ENCODE peak calls at places on chromosomes 3 and 15, in nine cellular contexts. A, E, W, J, U, F, V, P and R are unnamed samples. For H3K9me3, the result is how much of the 10 kb centered on the place peaks cover.

GRCh38 chr3:119469378-119470189 is 821 bp downstream of the POGLUT1 start:
- DNase-seq in A (no peak), E (no peak), W (peak), J (no peak), U (no peak), F (no peak), V (no peak), P (no peak), R (no peak)

GRCh38 chr3:162525791-162526190 is 1029.2 kb downstream of the OTOL1 start:
- DNase-seq in A (no peak), E (no peak), W (no peak), J (no peak), U (no peak), F (no peak), V (no peak), P (no peak), R (no peak)

GRCh38 chr3:191143224-191143623 is 55.8 kb upstream of the OSTN start:
- DNase-seq in A (no peak), E (no peak), W (no peak), J (no peak), U (no peak), F (no peak), V (no peak), P (no peak), R (no peak)

GRCh38 chr3:15476378-15476777 is 45.1 kb downstream of the COLQ start:
- DNase-seq in A (no peak), E (no peak), W (no peak), J (no peak), U (no peak), F (no peak), V (no peak), P (no peak), R (no peak)

GRCh38 chr15:77179541-77179998 is 108.7 kb upstream of the TSPAN3 start:
- DNase-seq in A (no peak), E (no peak), W (no peak), J (no peak), U (no peak), F (no peak), V (no peak), P (no peak), R (no peak)

GRCh38 chr15:90201150-90201943 is at the start of gene SEMA4B:
- DNase-seq in A (peak), E (no peak), W (peak), J (peak), U (peak), F (peak), V (peak), P (peak), R (peak)

GRCh38 chr3:50390523-50391177 is 31.3 kb upstream of the TMEM115 start:
- DNase-seq in A (no peak), E (no peak), W (peak), J (peak), U (no peak), F (no peak), V (peak), P (no peak), R (no peak)

GRCh38 chr3:145197051-145197562 is 963.9 kb downstream of the PLOD2 start:
- DNase-seq in A (no peak), E (no peak), W (no peak), J (no peak), U (no peak), F (no peak), V (no peak), P (no peak), R (no peak)

GRCh38 chr3:38543602-38544001 is 47.5 kb downstream of the EXOG start:
- DNase-seq in A (no peak), E (no peak), W (no peak), J (no peak), U (no peak), F (no peak), V (no peak), P (no peak), R (no peak)

GRCh38 chr3:115834068-115834467 is 210.8 kb downstream of the GAP43 start:
- DNase-seq in A (no peak), E (peak), W (no peak), J (no peak), U (no peak), F (no peak), V (no peak), P (no peak), R (no peak)

GRCh38 chr15:68230157-68231100 is 901 bp upstream of the CLN6 start:
- DNase-seq in A (no peak), E (no peak), W (no peak), J (no peak), U (no peak), F (peak), V (no peak), P (no peak), R (no peak)

GRCh38 chr15:86877171-86877631 is 797.5 kb downstream of the AGBL1 start:
- DNase-seq in A (no peak), E (no peak), W (no peak), J (no peak), U (no peak), F (no peak), V (peak), P (no peak), R (no peak)

GRCh38 chr3:158801200-158801599 is 654 bp upstream of the MFSD1 start:
- DNase-seq in A (no peak), E (no peak), W (no peak), J (no peak), U (no peak), F (no peak), V (no peak), P (no peak), R (no peak)

GRCh38 chr15:78927077-78927790 is 17.6 kb downstream of the CTSH start:
- DNase-seq in A (no peak), E (no peak), W (no peak), J (peak), U (no peak), F (no peak), V (no peak), P (no peak), R (no peak)

GRCh38 chr3:73226026-73226425 is 164.6 kb downstream of the EBLN2 start:
- DNase-seq in A (no peak), E (no peak), W (no peak), J (no peak), U (no peak), F (no peak), V (no peak), P (no peak), R (no peak)

GRCh38 chr3:38479431-38480092 is 16.6 kb upstream of the EXOG start:
- DNase-seq in A (peak), E (peak), W (peak), J (no peak), U (peak), F (no peak), V (peak), P (peak), R (peak)

GRCh38 chr3:145557405-145557804 is 603.6 kb downstream of the PLOD2 start:
- DNase-seq in A (peak), E (no peak), W (no peak), J (no peak), U (no peak), F (no peak), V (no peak), P (no peak), R (no peak)

GRCh38 chr3:168002786-168003368 is 92.8 kb downstream of the GOLIM4 start:
- DNase-seq in A (no peak), E (no peak), W (peak), J (no peak), U (no peak), F (no peak), V (no peak), P (no peak), R (no peak)

GRCh38 chr15:66841953-66842681 is 140.1 kb downstream of the SMAD6 start:
- DNase-seq in A (peak), E (peak), W (peak), J (peak), U (peak), F (peak), V (peak), P (no peak), R (peak)

GRCh38 chr15:77395013-77395774 is 24.7 kb downstream of the PEAK1 start:
- DNase-seq in A (no peak), E (no peak), W (no peak), J (no peak), U (no peak), F (no peak), V (no peak), P (no peak), R (no peak)

DNA sequence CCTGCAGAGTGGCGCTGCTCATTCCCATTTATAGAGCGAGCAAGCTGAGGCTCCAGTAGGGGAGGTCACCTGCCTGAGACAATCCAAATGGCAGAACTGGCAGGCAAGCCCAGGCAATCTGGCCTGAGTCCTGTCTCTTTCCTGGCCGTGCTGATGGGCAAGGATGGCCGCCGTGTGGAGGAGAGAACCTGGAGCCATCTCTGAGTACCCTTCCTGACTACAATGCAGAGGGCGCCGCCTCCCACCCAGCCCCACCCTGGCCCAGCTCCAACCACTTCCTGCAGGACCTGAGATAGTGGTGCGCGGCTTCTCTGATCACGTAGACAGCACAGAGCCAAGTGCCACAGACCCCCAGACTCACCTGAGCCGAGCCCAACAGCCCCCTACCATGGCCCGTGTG is 7.0 kb downstream of the TLR9 start:
- DNase-seq in A (no peak), E (no peak), W (peak), J (peak), U (no peak), F (no peak), V (no peak), P (no peak), R (no peak)
- H3K27ac ChIP-seq in A (peak), E (no peak), W (no peak), J (peak), U (no peak), F (no peak), V (peak), P (peak), R (peak)

GRCh38 chr3:62052331-62052730 is 321.0 kb downstream of the FEZF2 start:
- DNase-seq in A (no peak), E (no peak), W (no peak), J (no peak), U (no peak), F (no peak), V (no peak), P (no peak), R (no peak)

GRCh38 chr3:62049033-62049432 is 324.3 kb downstream of the FEZF2 start:
- DNase-seq in A (no peak), E (no peak), W (no peak), J (no peak), U (no peak), F (no peak), V (no peak), P (no peak), R (no peak)

GRCh38 chr3:62048577-62048976 is 324.8 kb downstream of the FEZF2 start:
- DNase-seq in A (no peak), E (no peak), W (no peak), J (no peak), U (no peak), F (no peak), V (no peak), P (no peak), R (no peak)

GRCh38 chr3:62056603-62057002 is 316.7 kb downstream of the FEZF2 start:
- DNase-seq in A (no peak), E (no peak), W (no peak), J (no peak), U (no peak), F (no peak), V (no peak), P (no peak), R (no peak)

DNA sequence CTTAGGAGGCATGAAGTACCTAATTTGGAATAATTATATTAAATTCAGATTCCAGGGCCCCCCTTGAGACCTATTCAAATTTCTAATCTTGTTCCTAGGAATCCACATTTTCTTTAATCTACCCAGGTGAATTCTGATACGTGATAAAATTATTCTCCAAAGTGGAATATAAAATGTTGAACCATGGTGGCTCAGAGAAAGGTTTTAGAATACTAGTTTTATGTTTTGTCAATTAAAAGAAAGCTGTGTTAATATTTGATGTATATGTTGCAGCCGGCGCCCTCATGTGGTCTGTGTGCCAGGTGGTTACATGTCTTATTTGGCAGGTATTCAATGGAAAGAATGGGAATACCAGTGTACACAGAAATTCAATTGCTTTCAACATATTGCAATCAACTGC is 321.8 kb downstream of the FEZF2 start:
- DNase-seq in A (no peak), E (no peak), W (peak), J (no peak), U (peak), F (no peak), V (no peak), P (no peak), R (no peak)
- TF ChIP-seq CTCF in A (no peak), E (peak), W (no peak), J (peak), U (peak), F (no peak), V (no peak), P (no peak), R (no peak)

DNA sequence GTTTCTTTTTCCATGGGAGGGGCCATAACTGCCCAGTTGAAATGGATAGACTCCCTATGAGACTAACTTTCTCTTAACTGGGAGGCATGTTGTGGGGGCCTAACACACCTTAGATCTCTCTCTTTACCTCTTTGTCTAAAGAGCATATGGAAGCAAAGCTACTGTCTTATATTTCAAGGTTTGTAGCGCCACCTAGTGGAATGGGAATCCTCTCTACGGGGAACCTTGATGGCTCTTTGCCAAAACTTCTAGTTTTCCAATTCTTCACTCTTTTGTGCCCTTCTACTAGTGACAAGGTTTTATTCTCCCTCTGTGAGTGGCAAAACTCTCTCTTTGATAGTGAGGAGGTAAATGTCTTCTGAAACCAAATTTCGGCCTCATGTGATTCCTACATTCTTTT is 1030.4 kb upstream of the CADM2 start:
- DNase-seq in A (no peak), E (no peak), W (peak), J (no peak), U (peak), F (no peak), V (no peak), P (no peak), R (no peak)
- H3K9me3 ChIP-seq in A (under half), E (under half), W (under half), J (under half), U (under half), F (under half), V (under half), P (under half), R (under half)

GRCh38 chr3:48595526-48596121 is 495 bp upstream of the COL7A1 start:
- DNase-seq in A (no peak), E (peak), W (peak), J (no peak), U (peak), F (peak), V (peak), P (no peak), R (peak)
- H3K27ac ChIP-seq in A (no peak), E (peak), W (peak), J (no peak), U (no peak), F (no peak), V (peak), P (no peak), R (peak)

DNA sequence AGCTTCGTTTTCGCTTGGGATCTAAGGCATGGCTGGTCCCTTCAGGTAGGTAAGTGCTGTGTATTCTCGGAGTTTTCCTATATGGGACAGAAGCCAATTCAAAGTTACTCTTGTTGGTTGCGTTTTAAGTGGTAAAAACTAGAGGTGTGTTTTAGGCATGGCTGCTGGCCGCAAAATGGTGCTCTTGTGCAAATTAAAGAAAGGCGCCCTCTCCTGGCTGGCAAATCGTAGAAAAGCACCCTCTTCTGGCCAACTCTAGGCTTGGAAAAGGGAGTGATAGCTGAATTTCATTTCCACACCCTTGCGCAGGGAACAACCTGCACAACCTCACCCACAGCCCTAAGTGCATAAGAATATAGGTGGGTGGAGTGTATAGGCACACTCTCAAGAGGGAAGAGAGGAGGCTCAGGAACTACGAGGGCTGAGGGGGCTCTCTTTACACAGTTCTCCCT is 23.5 kb downstream of the DRD3 start:
- DNase-seq in A (peak), E (no peak), W (peak), J (no peak), U (peak), F (no peak), V (no peak), P (no peak), R (no peak)
- TF ChIP-seq CTCF in A (no peak), E (peak), W (peak), J (peak), U (peak), F (peak), V (peak), P (peak), R (no peak)

GRCh38 chr3:180229113-180229512 is 192.4 kb upstream of the PEX5L start:
- DNase-seq in A (no peak), E (no peak), W (no peak), J (no peak), U (no peak), F (no peak), V (no peak), P (no peak), R (no peak)
- H3K9me3 ChIP-seq in A (under half), E (under half), W (under half), J (under half), U (half or more), F (under half), V (under half), P (under half), R (under half)

GRCh38 chr3:24149032-24149431 is 203.9 kb downstream of the NR1D2 start:
- DNase-seq in A (no peak), E (no peak), W (peak), J (no peak), U (no peak), F (no peak), V (no peak), P (no peak), R (no peak)
- H3K27ac ChIP-seq in A (no peak), E (no peak), W (no peak), J (no peak), U (no peak), F (no peak), V (no peak), P (no peak), R (peak)